ENCODE peak calls at places on chromosomes 11 and 22, in six cellular contexts. U, G, C, H, L and N are unnamed samples. For H3K27me3, the result is how much of the 10 kb centered on the place peaks cover.

GRCh38 chr22:33380789-33381530 is 322.8 kb upstream of the SYN3 start:
- DNase-seq in H (no peak), U (no peak), G (peak), C (peak), L (no peak), N (peak)

GRCh38 chr11:103055174-103055890 is 36.6 kb downstream of the DCUN1D5 start:
- DNase-seq in L (peak), H (peak), U (no peak), C (peak), G (peak), N (peak)

GRCh38 chr11:72308226-72309073 is 64.5 kb upstream of the PHOX2A start:
- DNase-seq in L (peak), U (no peak), H (no peak), G (peak), C (peak), N (peak)

GRCh38 chr22:47659467-47660302 is 897.2 kb downstream of the TBC1D22A start:
- DNase-seq in C (no peak), U (no peak), L (no peak), H (peak), G (no peak), N (no peak)

GRCh38 chr11:73225001-73225686 is 7.1 kb downstream of the P2RY2 start:
- DNase-seq in G (no peak), C (no peak), U (no peak), L (peak), H (peak), N (no peak)

GRCh38 chr22:50739894-50740293 is 1.9 kb downstream of the ACR start:
- DNase-seq in L (no peak), H (no peak), U (peak), C (no peak), G (no peak), N (no peak)

GRCh38 chr11:95084509-95084908 is 5.1 kb upstream of the ENDOD1 start:
- DNase-seq in G (no peak), L (no peak), U (no peak), H (no peak), C (peak), N (peak)

GRCh38 chr22:47591016-47591415 is 828.6 kb downstream of the TBC1D22A start:
- DNase-seq in C (no peak), U (no peak), L (no peak), G (no peak), H (no peak), N (no peak)

GRCh38 chr11:112085822-112086421 is 634 bp downstream of the TIMM8B start:
- DNase-seq in L (peak), G (peak), H (no peak), C (peak), U (no peak), N (peak)

GRCh38 chr11:117547188-117547831 is 219.7 kb downstream of the CEP164 start:
- DNase-seq in U (no peak), C (no peak), H (peak), L (no peak), G (no peak), N (no peak)

GRCh38 chr11:33984682-33985389 is 66.7 kb upstream of the CAPRIN1 start:
- DNase-seq in G (no peak), L (no peak), C (no peak), H (no peak), U (no peak), N (no peak)

GRCh38 chr11:120715239-120715638 is 203.7 kb downstream of the GRIK4 start:
- DNase-seq in U (no peak), L (peak), G (no peak), C (no peak), H (peak), N (no peak)
- TF ChIP-seq CTCF in U (peak), L (peak), G (peak), C (peak), H (peak), N (peak)

GRCh38 chr11:32317646-32318045 is 117.7 kb downstream of the WT1 start:
- DNase-seq in G (no peak), H (no peak), C (no peak), L (no peak), U (no peak), N (no peak)

GRCh38 chr11:32315121-32315520 is 120.2 kb downstream of the WT1 start:
- DNase-seq in G (no peak), H (no peak), L (no peak), U (no peak), C (no peak), N (no peak)

GRCh38 chr11:32316232-32316631 is 119.1 kb downstream of the WT1 start:
- DNase-seq in H (no peak), U (no peak), G (no peak), L (no peak), C (no peak), N (no peak)

GRCh38 chr11:32318071-32318815 is 117.1 kb downstream of the WT1 start:
- DNase-seq in L (no peak), U (no peak), G (no peak), C (no peak), H (no peak), N (no peak)

GRCh38 chr11:32316846-32317525 is 118.4 kb downstream of the WT1 start:
- DNase-seq in G (no peak), U (no peak), C (peak), H (no peak), L (no peak), N (no peak)
- H3K27me3 ChIP-seq in G (under half), U (under half), C (under half), H (under half), L (under half), N (under half)

DNA sequence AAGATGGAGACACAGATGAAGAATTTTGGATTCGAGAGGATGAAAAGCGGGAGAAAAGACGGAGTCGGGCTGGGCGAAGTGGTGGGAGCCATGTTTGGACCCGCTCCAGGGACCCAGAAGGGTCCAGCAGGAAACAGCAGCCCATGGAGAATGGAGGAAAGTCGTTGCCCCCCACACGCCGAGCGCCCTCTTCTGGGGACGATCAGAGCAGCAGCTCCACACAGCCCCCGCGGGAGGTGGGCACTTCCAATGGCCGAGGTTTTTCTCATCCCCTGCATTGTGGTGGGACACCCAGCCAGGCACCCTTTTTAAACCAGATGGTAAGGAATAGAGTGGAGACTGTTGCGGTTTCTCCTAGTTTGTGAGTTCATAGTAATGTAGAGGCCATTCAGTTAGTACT is 22.8 kb upstream of the SLC25A18 start:
- DNase-seq in H (no peak), C (no peak), U (no peak), G (no peak), L (no peak), N (no peak)
- TF ChIP-seq CTCF in H (peak), C (no peak), U (no peak), G (peak), L (no peak), N (no peak)

DNA sequence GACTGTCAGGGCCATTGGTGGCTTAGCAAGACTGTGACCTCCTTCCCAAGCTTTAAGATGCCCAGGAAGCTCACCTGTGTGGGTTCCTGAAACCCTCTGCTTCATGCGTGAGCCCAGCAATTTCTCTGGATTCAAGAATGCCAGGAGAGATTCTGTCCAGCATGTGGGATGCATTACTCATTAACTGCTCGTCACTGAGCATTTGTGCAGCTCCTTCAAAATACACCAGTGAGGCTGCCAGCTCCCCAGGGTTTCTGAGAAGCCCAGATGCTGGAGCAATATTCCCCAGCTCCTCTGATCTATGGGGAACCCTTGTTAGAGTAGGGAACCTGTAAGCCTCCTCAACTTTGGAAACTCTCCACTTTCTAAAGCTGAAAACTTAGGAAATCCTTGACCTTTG is 126.5 kb downstream of the CHST1 start:
- DNase-seq in H (no peak), G (no peak), C (no peak), L (no peak), U (no peak), N (no peak)
- H3K27me3 ChIP-seq in H (under half), G (under half), C (under half), L (under half), U (under half), N (under half)

GRCh38 chr11:127074151-127074761 is 73.7 kb upstream of the KIRREL3 start:
- DNase-seq in H (peak), C (peak), L (peak), U (no peak), G (peak), N (peak)
- TF ChIP-seq CTCF in H (peak), C (no peak), L (peak), U (no peak), G (peak), N (no peak)

DNA sequence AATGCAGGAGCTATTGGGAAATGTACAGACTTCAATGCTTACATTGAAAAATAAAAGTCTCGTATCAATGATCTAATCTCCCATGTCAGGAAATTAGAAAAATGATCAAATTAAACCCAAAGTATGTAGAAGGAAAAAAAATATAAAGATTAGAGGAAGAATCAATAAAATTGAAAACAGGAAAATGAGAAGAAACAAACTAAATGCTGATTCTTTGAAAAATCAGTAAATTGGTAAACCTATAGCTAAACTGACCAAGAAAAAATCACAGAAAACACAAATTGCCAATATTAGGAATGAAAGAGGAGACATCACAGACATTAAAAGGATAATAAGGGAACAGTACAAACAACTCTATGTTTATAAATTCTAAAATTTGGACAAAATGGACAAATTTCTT is 11.8 kb downstream of the OR2AT4 start:
- DNase-seq in L (no peak), U (no peak), H (no peak), G (no peak), C (no peak), N (no peak)
- H3K27me3 ChIP-seq in L (under half), U (under half), H (under half), G (under half), C (under half), N (under half)